ENCODE peak calls at places on chromosomes 2 and 18, in eight cellular contexts. G is Daoy; A is AG09309; Q is renal cortical epithelial cell; N is IMR-90; K is stimulated activated CD4-positive, alpha-beta T cell treated with anti-CD3 and anti-CD28 coated beads, Interleukin-12 subunit alpha, Interleukin-12 subunit beta, amount 100 ng/mL, for 4 hours; S is activated T-helper 1 cell treated with anti-CD3 and anti-CD28 coated beads, Interleukin-2, amount 50 U/mL, for 16 hours; M is AG10803. I is an unnamed sample.

GRCh38 chr2:20691076-20691708 is 24.2 kb downstream of the GDF7 start:
- DNase-seq in Q (no peak), S (no peak), M (no peak), A (no peak), K (no peak), N (peak; percentile 16), G (no peak), I (no peak)

GRCh38 chr18:36412778-36413177 is 115.3 kb downstream of the FHOD3 start:
- DNase-seq in S (no peak), M (no peak), G (no peak), A (no peak), K (no peak), Q (peak; percentile 53), N (no peak), I (no peak)

GRCh38 chr2:46126571-46126970 is 170.6 kb upstream of the EPAS1 start:
- DNase-seq in Q (no peak), S (no peak), G (no peak), N (no peak), M (no peak), K (no peak), A (no peak), I (no peak)

GRCh38 chr2:29269095-29270090 is 154.2 kb downstream of the CLIP4 start:
- DNase-seq in A (no peak), K (no peak), N (no peak), S (no peak), M (no peak), Q (no peak), G (no peak), I (no peak)

GRCh38 chr18:27185025-27185763 is at the start of gene CHST9:
- DNase-seq in K (no peak), G (peak; percentile 21), S (no peak), M (no peak), N (no peak), Q (no peak), A (no peak), I (no peak)

GRCh38 chr18:49618741-49619392 is 57.0 kb downstream of the LIPG start:
- DNase-seq in A (no peak), K (no peak), Q (peak; percentile 49), S (no peak), M (no peak), G (no peak), N (no peak), I (no peak)

GRCh38 chr18:79542876-79543750 is 136.5 kb upstream of the CTDP1 start:
- DNase-seq in S (no peak), N (no peak), A (no peak), M (no peak), Q (no peak), G (no peak), K (no peak), I (no peak)

GRCh38 chr2:44548221-44549098 is 186.7 kb downstream of the CAMKMT start:
- DNase-seq in A (no peak), Q (no peak), S (no peak), G (no peak), M (peak; percentile 40), N (no peak), K (no peak), I (no peak)

GRCh38 chr2:217510790-217511291 is 492.0 kb downstream of the TNS1 start:
- DNase-seq in S (no peak), Q (peak; percentile 83), K (peak; percentile 10), G (peak; percentile 78), N (peak; percentile 93), A (peak; percentile 62), M (peak; percentile 86), I (peak; percentile 28)

GRCh38 chr2:136238214-136238551 is 120.2 kb upstream of the CXCR4 start:
- DNase-seq in N (no peak), S (no peak), G (no peak), Q (peak; percentile 86), M (peak; percentile 15), K (no peak), A (no peak), I (no peak)

GRCh38 chr2:166338831-166339339 is 36.9 kb downstream of the SCN9A start:
- DNase-seq in S (no peak), K (no peak), M (no peak), G (no peak), N (no peak), A (no peak), Q (peak; percentile 27), I (no peak)

GRCh38 chr2:156541706-156542105 is 105.5 kb downstream of the GPD2 start:
- DNase-seq in M (no peak), N (peak; percentile 11), S (no peak), Q (no peak), A (no peak), K (no peak), G (no peak), I (no peak)

GRCh38 chr2:198314559-198315153 is 510.3 kb downstream of the PLCL1 start:
- DNase-seq in A (peak; percentile 49), G (peak; percentile 43), K (no peak), S (no peak), N (peak; percentile 65), M (peak; percentile 68), Q (peak; percentile 68), I (no peak)

GRCh38 chr2:207394812-207395534 is 134.8 kb upstream of the CREB1 start:
- DNase-seq in G (peak; percentile 96), Q (peak; percentile 98), K (peak; percentile 4), M (peak; percentile 98), N (peak; percentile 99), S (no peak), A (peak; percentile 98), I (no peak)

GRCh38 chr18:79786781-79787526 is 10.8 kb upstream of the KCNG2 start:
- DNase-seq in G (no peak), N (peak; percentile 66), K (no peak), A (peak; percentile 84), M (peak; percentile 81), Q (peak; percentile 36), S (no peak), I (no peak)

GRCh38 chr18:78924301-78925192 is 55.1 kb upstream of the SALL3 start:
- DNase-seq in K (no peak), N (no peak), Q (no peak), A (no peak), S (no peak), M (no peak), G (no peak), I (no peak)

GRCh38 chr2:186484062-186484735 is 1.9 kb upstream of the ZC3H15 start:
- DNase-seq in S (no peak), A (no peak), G (no peak), N (no peak), K (no peak), Q (peak; percentile 20), M (no peak), I (no peak)

GRCh38 chr2:84969511-84970265 is 1.3 kb upstream of the KCMF1 start:
- DNase-seq in G (peak; percentile 42), A (no peak), M (peak; percentile 40), S (no peak), N (peak; percentile 31), Q (no peak), K (no peak), I (no peak)

GRCh38 chr18:76859474-76860339 is 37.4 kb downstream of the ZNF236 start:
- DNase-seq in G (no peak), M (no peak), S (no peak), Q (no peak), N (no peak), K (no peak), A (no peak), I (no peak)

GRCh38 chr2:45382744-45383143 is 228.3 kb downstream of the SRBD1 start:
- DNase-seq in A (no peak), M (no peak), S (no peak), G (peak; percentile 32), Q (no peak), N (peak; percentile 65), K (no peak), I (no peak)

GRCh38 chr2:202643012-202643858 is 8.5 kb downstream of the FAM117B start:
- DNase-seq in K (no peak), G (no peak), Q (peak; percentile 32), A (no peak), N (no peak), M (no peak), S (no peak), I (no peak)

GRCh38 chr18:78602430-78602829 is 377.2 kb upstream of the SALL3 start:
- DNase-seq in M (no peak), G (no peak), Q (no peak), K (no peak), N (no peak), A (no peak), S (no peak), I (no peak)

GRCh38 chr2:178233428-178233827 is 39.1 kb downstream of the OSBPL6 start:
- DNase-seq in M (no peak), S (no peak), A (no peak), K (no peak), N (peak; percentile 70), Q (no peak), G (no peak), I (no peak)

GRCh38 chr2:229868794-229869193 is 53.0 kb downstream of the TRIP12 start:
- DNase-seq in A (no peak), Q (no peak), S (no peak), G (no peak), K (no peak), N (peak; percentile 10), M (no peak), I (no peak)

GRCh38 chr2:199902486-199903110 is 8.5 kb upstream of the C2orf69 start:
- DNase-seq in A (no peak), K (no peak), M (no peak), G (no peak), Q (no peak), S (no peak), N (no peak), I (no peak)

GRCh38 chr2:287471-287885 is 413 bp downstream of the ALKAL2 start:
- DNase-seq in Q (no peak), N (peak; percentile 29), G (peak; percentile 55), A (no peak), K (no peak), S (no peak), M (peak; percentile 25), I (peak; percentile 62)

GRCh38 chr18:3720818-3721545 is 271.0 kb downstream of the TGIF1 start:
- DNase-seq in A (no peak), N (no peak), K (no peak), S (no peak), G (no peak), Q (peak; percentile 19), M (no peak), I (no peak)

GRCh38 chr2:148888003-148888501 is 13.0 kb downstream of the KIF5C start:
- DNase-seq in N (no peak), S (no peak), A (no peak), K (peak; percentile 5), M (no peak), G (no peak), Q (no peak), I (no peak)

GRCh38 chr18:35581555-35582309 is at the start of gene GALNT1:
- DNase-seq in K (peak; percentile 19), Q (no peak), N (peak; percentile 4), S (no peak), M (no peak), A (no peak), G (peak; percentile 23), I (no peak)

GRCh38 chr2:152582081-152582480 is 135.2 kb downstream of the PRPF40A start:
- DNase-seq in A (no peak), G (no peak), N (no peak), M (no peak), K (no peak), Q (no peak), S (no peak), I (no peak)

GRCh38 chr2:17752892-17753802 is 463 bp downstream of the SMC6 start:
- DNase-seq in A (no peak), K (peak; percentile 48), S (no peak), Q (no peak), M (peak; percentile 42), G (peak; percentile 67), N (peak; percentile 34), I (peak; percentile 37)

GRCh38 chr2:64786343-64787018 is 132.8 kb upstream of the SERTAD2 start:
- DNase-seq in N (no peak), K (no peak), A (no peak), S (no peak), Q (no peak), G (no peak), M (no peak), I (no peak)

GRCh38 chr18:38330573-38330972 is 765.0 kb upstream of the CELF4 start:
- DNase-seq in K (no peak), A (no peak), Q (no peak), G (no peak), M (no peak), N (no peak), S (no peak), I (no peak)

GRCh38 chr2:39530423-39530866 is 93.4 kb upstream of the MAP4K3 start:
- DNase-seq in M (peak; percentile 78), S (no peak), G (peak; percentile 57), N (peak; percentile 78), K (no peak), Q (peak; percentile 74), A (peak; percentile 66), I (no peak)

I was measured in mesothelial cell of epicardium.